ENCODE peak calls at places on chromosomes 12 and 14, in six cellular contexts. One of them, this sample, is unnamed.

GRCh38 chr12:88245905-88246304 is 103.8 kb downstream of the TMTC3 start:
- DNase-seq in germinal center: no peak
- DNase-seq in HS-5: peak; percentile 18
- DNase-seq in NCI-H748 treated with DMSO at 0.1 percent for 48 hours: no peak
- DNase-seq in PC-3: no peak
- DNase-seq in activated CD4-positive, alpha-beta T cell treated with anti-CD3 and anti-CD28 coated beads, Interleukin-2, amount 10 ng/mL, durations not matched to agents 7 days and 5 days: no peak
- DNase-seq in this sample: no peak

GRCh38 chr14:102362545-102363181 is at the start of the genes CINP and TECPR2:
- DNase-seq in germinal center: peak; percentile 92
- DNase-seq in HS-5: peak; percentile 66
- DNase-seq in NCI-H748 treated with DMSO at 0.1 percent for 48 hours: peak; percentile 93
- DNase-seq in PC-3: peak; percentile 96
- DNase-seq in activated CD4-positive, alpha-beta T cell treated with anti-CD3 and anti-CD28 coated beads, Interleukin-2, amount 10 ng/mL, durations not matched to agents 7 days and 5 days: peak; percentile 97
- DNase-seq in this sample: peak; percentile 65

GRCh38 chr12:82124711-82125110 is 233.5 kb downstream of the CCDC59 start:
- DNase-seq in germinal center: no peak
- DNase-seq in HS-5: peak; percentile 75
- DNase-seq in NCI-H748 treated with DMSO at 0.1 percent for 48 hours: no peak
- DNase-seq in PC-3: peak; percentile 2
- DNase-seq in activated CD4-positive, alpha-beta T cell treated with anti-CD3 and anti-CD28 coated beads, Interleukin-2, amount 10 ng/mL, durations not matched to agents 7 days and 5 days: no peak
- DNase-seq in this sample: no peak

GRCh38 chr12:7729683-7730195 is 17.4 kb downstream of the CLEC4C start:
- DNase-seq in germinal center: no peak
- DNase-seq in HS-5: peak; percentile 92
- DNase-seq in NCI-H748 treated with DMSO at 0.1 percent for 48 hours: no peak
- DNase-seq in PC-3: no peak
- DNase-seq in activated CD4-positive, alpha-beta T cell treated with anti-CD3 and anti-CD28 coated beads, Interleukin-2, amount 10 ng/mL, durations not matched to agents 7 days and 5 days: no peak
- DNase-seq in this sample: no peak

GRCh38 chr12:75712223-75712622 is 200.8 kb upstream of the KRR1 start:
- DNase-seq in germinal center: no peak
- DNase-seq in HS-5: no peak
- DNase-seq in NCI-H748 treated with DMSO at 0.1 percent for 48 hours: no peak
- DNase-seq in PC-3: peak; percentile 92
- DNase-seq in activated CD4-positive, alpha-beta T cell treated with anti-CD3 and anti-CD28 coated beads, Interleukin-2, amount 10 ng/mL, durations not matched to agents 7 days and 5 days: no peak
- DNase-seq in this sample: no peak

GRCh38 chr14:104464907-104465306 is 114.7 kb upstream of the C14orf180 start:
- DNase-seq in germinal center: no peak
- DNase-seq in HS-5: no peak
- DNase-seq in NCI-H748 treated with DMSO at 0.1 percent for 48 hours: no peak
- DNase-seq in PC-3: no peak
- DNase-seq in activated CD4-positive, alpha-beta T cell treated with anti-CD3 and anti-CD28 coated beads, Interleukin-2, amount 10 ng/mL, durations not matched to agents 7 days and 5 days: no peak
- DNase-seq in this sample: no peak

GRCh38 chr14:51293149-51293925 is 53.3 kb downstream of the TMX1 start:
- DNase-seq in germinal center: no peak
- DNase-seq in HS-5: no peak
- DNase-seq in NCI-H748 treated with DMSO at 0.1 percent for 48 hours: no peak
- DNase-seq in PC-3: no peak
- DNase-seq in activated CD4-positive, alpha-beta T cell treated with anti-CD3 and anti-CD28 coated beads, Interleukin-2, amount 10 ng/mL, durations not matched to agents 7 days and 5 days: no peak
- DNase-seq in this sample: peak; percentile 53

GRCh38 chr12:1882850-1883470 is 35.5 kb downstream of the CACNA2D4 start:
- DNase-seq in germinal center: no peak
- DNase-seq in HS-5: no peak
- DNase-seq in NCI-H748 treated with DMSO at 0.1 percent for 48 hours: no peak
- DNase-seq in PC-3: no peak
- DNase-seq in activated CD4-positive, alpha-beta T cell treated with anti-CD3 and anti-CD28 coated beads, Interleukin-2, amount 10 ng/mL, durations not matched to agents 7 days and 5 days: no peak
- DNase-seq in this sample: no peak

GRCh38 chr14:99194736-99195135 is 77.3 kb downstream of the BCL11B start:
- DNase-seq in germinal center: no peak
- DNase-seq in HS-5: no peak
- DNase-seq in NCI-H748 treated with DMSO at 0.1 percent for 48 hours: no peak
- DNase-seq in PC-3: no peak
- DNase-seq in activated CD4-positive, alpha-beta T cell treated with anti-CD3 and anti-CD28 coated beads, Interleukin-2, amount 10 ng/mL, durations not matched to agents 7 days and 5 days: no peak
- DNase-seq in this sample: no peak

GRCh38 chr14:44027397-44027796 is 479.7 kb downstream of the FSCB start:
- DNase-seq in germinal center: no peak
- DNase-seq in HS-5: no peak
- DNase-seq in NCI-H748 treated with DMSO at 0.1 percent for 48 hours: no peak
- DNase-seq in PC-3: no peak
- DNase-seq in activated CD4-positive, alpha-beta T cell treated with anti-CD3 and anti-CD28 coated beads, Interleukin-2, amount 10 ng/mL, durations not matched to agents 7 days and 5 days: no peak
- DNase-seq in this sample: no peak

GRCh38 chr12:19030603-19031002 is 98.9 kb upstream of the PLEKHA5 start:
- DNase-seq in germinal center: no peak
- DNase-seq in HS-5: no peak
- DNase-seq in NCI-H748 treated with DMSO at 0.1 percent for 48 hours: no peak
- DNase-seq in PC-3: peak; percentile 44
- DNase-seq in activated CD4-positive, alpha-beta T cell treated with anti-CD3 and anti-CD28 coated beads, Interleukin-2, amount 10 ng/mL, durations not matched to agents 7 days and 5 days: no peak
- DNase-seq in this sample: no peak

GRCh38 chr12:53383258-53383657 is 3.3 kb downstream of the SP1 start:
- DNase-seq in germinal center: no peak
- DNase-seq in HS-5: no peak
- DNase-seq in NCI-H748 treated with DMSO at 0.1 percent for 48 hours: no peak
- DNase-seq in PC-3: peak; percentile 25
- DNase-seq in activated CD4-positive, alpha-beta T cell treated with anti-CD3 and anti-CD28 coated beads, Interleukin-2, amount 10 ng/mL, durations not matched to agents 7 days and 5 days: no peak
- DNase-seq in this sample: no peak

GRCh38 chr12:3256103-3256551 is 178.9 kb downstream of the TSPAN9 start:
- DNase-seq in germinal center: no peak
- DNase-seq in HS-5: no peak
- DNase-seq in NCI-H748 treated with DMSO at 0.1 percent for 48 hours: no peak
- DNase-seq in PC-3: no peak
- DNase-seq in activated CD4-positive, alpha-beta T cell treated with anti-CD3 and anti-CD28 coated beads, Interleukin-2, amount 10 ng/mL, durations not matched to agents 7 days and 5 days: no peak
- DNase-seq in this sample: no peak

GRCh38 chr12:110869035-110869434 is 22.2 kb downstream of the CCDC63 start:
- DNase-seq in germinal center: no peak
- DNase-seq in HS-5: no peak
- DNase-seq in NCI-H748 treated with DMSO at 0.1 percent for 48 hours: no peak
- DNase-seq in PC-3: no peak
- DNase-seq in activated CD4-positive, alpha-beta T cell treated with anti-CD3 and anti-CD28 coated beads, Interleukin-2, amount 10 ng/mL, durations not matched to agents 7 days and 5 days: no peak
- DNase-seq in this sample: no peak

GRCh38 chr12:14588571-14588970 is 20.9 kb upstream of the PLBD1 start:
- DNase-seq in germinal center: no peak
- DNase-seq in HS-5: no peak
- DNase-seq in NCI-H748 treated with DMSO at 0.1 percent for 48 hours: no peak
- DNase-seq in PC-3: no peak
- DNase-seq in activated CD4-positive, alpha-beta T cell treated with anti-CD3 and anti-CD28 coated beads, Interleukin-2, amount 10 ng/mL, durations not matched to agents 7 days and 5 days: no peak
- DNase-seq in this sample: no peak

GRCh38 chr14:59281613-59282012 is 93.1 kb downstream of the DAAM1 start:
- DNase-seq in germinal center: no peak
- DNase-seq in HS-5: peak; percentile 81
- DNase-seq in NCI-H748 treated with DMSO at 0.1 percent for 48 hours: no peak
- DNase-seq in PC-3: peak; percentile 95
- DNase-seq in activated CD4-positive, alpha-beta T cell treated with anti-CD3 and anti-CD28 coated beads, Interleukin-2, amount 10 ng/mL, durations not matched to agents 7 days and 5 days: no peak
- DNase-seq in this sample: peak; percentile 45

GRCh38 chr12:77062846-77063461 is 2.4 kb downstream of the E2F7 start:
- DNase-seq in germinal center: no peak
- DNase-seq in HS-5: no peak
- DNase-seq in NCI-H748 treated with DMSO at 0.1 percent for 48 hours: no peak
- DNase-seq in PC-3: peak; percentile 93
- DNase-seq in activated CD4-positive, alpha-beta T cell treated with anti-CD3 and anti-CD28 coated beads, Interleukin-2, amount 10 ng/mL, durations not matched to agents 7 days and 5 days: no peak
- DNase-seq in this sample: no peak

GRCh38 chr12:108720757-108721514 is 10.4 kb downstream of the CORO1C start:
- DNase-seq in germinal center: no peak
- DNase-seq in HS-5: no peak
- DNase-seq in NCI-H748 treated with DMSO at 0.1 percent for 48 hours: no peak
- DNase-seq in PC-3: peak; percentile 65
- DNase-seq in activated CD4-positive, alpha-beta T cell treated with anti-CD3 and anti-CD28 coated beads, Interleukin-2, amount 10 ng/mL, durations not matched to agents 7 days and 5 days: no peak
- DNase-seq in this sample: no peak

GRCh38 chr14:20609215-20610001 is 18.2 kb upstream of the RNASE12 start:
- DNase-seq in germinal center: peak; percentile 80
- DNase-seq in HS-5: peak; percentile 92
- DNase-seq in NCI-H748 treated with DMSO at 0.1 percent for 48 hours: peak; percentile 90
- DNase-seq in PC-3: peak; percentile 97
- DNase-seq in activated CD4-positive, alpha-beta T cell treated with anti-CD3 and anti-CD28 coated beads, Interleukin-2, amount 10 ng/mL, durations not matched to agents 7 days and 5 days: peak; percentile 68
- DNase-seq in this sample: no peak

GRCh38 chr12:10354502-10354901 is 35.3 kb downstream of the KLRK1 start:
- DNase-seq in germinal center: no peak
- DNase-seq in HS-5: no peak
- DNase-seq in NCI-H748 treated with DMSO at 0.1 percent for 48 hours: no peak
- DNase-seq in PC-3: peak; percentile 46
- DNase-seq in activated CD4-positive, alpha-beta T cell treated with anti-CD3 and anti-CD28 coated beads, Interleukin-2, amount 10 ng/mL, durations not matched to agents 7 days and 5 days: no peak
- DNase-seq in this sample: no peak

GRCh38 chr12:11630046-11630706 is 19.3 kb upstream of the ETV6 start:
- DNase-seq in germinal center: no peak
- DNase-seq in HS-5: no peak
- DNase-seq in NCI-H748 treated with DMSO at 0.1 percent for 48 hours: peak; percentile 4
- DNase-seq in PC-3: no peak
- DNase-seq in activated CD4-positive, alpha-beta T cell treated with anti-CD3 and anti-CD28 coated beads, Interleukin-2, amount 10 ng/mL, durations not matched to agents 7 days and 5 days: no peak
- DNase-seq in this sample: no peak

GRCh38 chr12:92628476-92628875 is 74.3 kb upstream of the PLEKHG7 start:
- DNase-seq in germinal center: no peak
- DNase-seq in HS-5: no peak
- DNase-seq in NCI-H748 treated with DMSO at 0.1 percent for 48 hours: no peak
- DNase-seq in PC-3: no peak
- DNase-seq in activated CD4-positive, alpha-beta T cell treated with anti-CD3 and anti-CD28 coated beads, Interleukin-2, amount 10 ng/mL, durations not matched to agents 7 days and 5 days: no peak
- DNase-seq in this sample: no peak

GRCh38 chr12:102163383-102163782 is 34.2 kb downstream of the PMCH start:
- DNase-seq in germinal center: no peak
- DNase-seq in HS-5: no peak
- DNase-seq in NCI-H748 treated with DMSO at 0.1 percent for 48 hours: no peak
- DNase-seq in PC-3: no peak
- DNase-seq in activated CD4-positive, alpha-beta T cell treated with anti-CD3 and anti-CD28 coated beads, Interleukin-2, amount 10 ng/mL, durations not matched to agents 7 days and 5 days: no peak
- DNase-seq in this sample: no peak

GRCh38 chr12:27651201-27651600 is 45.0 kb upstream of the REP15 start:
- DNase-seq in germinal center: no peak
- DNase-seq in HS-5: no peak
- DNase-seq in NCI-H748 treated with DMSO at 0.1 percent for 48 hours: no peak
- DNase-seq in PC-3: peak; percentile 20
- DNase-seq in activated CD4-positive, alpha-beta T cell treated with anti-CD3 and anti-CD28 coated beads, Interleukin-2, amount 10 ng/mL, durations not matched to agents 7 days and 5 days: no peak
- DNase-seq in this sample: no peak

GRCh38 chr14:51871846-51872245 is 11.4 kb downstream of the GNG2 start:
- DNase-seq in germinal center: no peak
- DNase-seq in HS-5: no peak
- DNase-seq in NCI-H748 treated with DMSO at 0.1 percent for 48 hours: no peak
- DNase-seq in PC-3: no peak
- DNase-seq in activated CD4-positive, alpha-beta T cell treated with anti-CD3 and anti-CD28 coated beads, Interleukin-2, amount 10 ng/mL, durations not matched to agents 7 days and 5 days: no peak
- DNase-seq in this sample: no peak

GRCh38 chr14:52862652-52863338 is 71.4 kb upstream of the GNPNAT1 start:
- DNase-seq in germinal center: no peak
- DNase-seq in HS-5: peak; percentile 30
- DNase-seq in NCI-H748 treated with DMSO at 0.1 percent for 48 hours: no peak
- DNase-seq in PC-3: no peak
- DNase-seq in activated CD4-positive, alpha-beta T cell treated with anti-CD3 and anti-CD28 coated beads, Interleukin-2, amount 10 ng/mL, durations not matched to agents 7 days and 5 days: no peak
- DNase-seq in this sample: no peak

GRCh38 chr14:99260652-99261551 is 11.1 kb downstream of the BCL11B start:
- DNase-seq in germinal center: no peak
- DNase-seq in HS-5: no peak
- DNase-seq in NCI-H748 treated with DMSO at 0.1 percent for 48 hours: no peak
- DNase-seq in PC-3: no peak
- DNase-seq in activated CD4-positive, alpha-beta T cell treated with anti-CD3 and anti-CD28 coated beads, Interleukin-2, amount 10 ng/mL, durations not matched to agents 7 days and 5 days: peak; percentile 82
- DNase-seq in this sample: no peak

GRCh38 chr12:98227162-98227561 is 288.2 kb upstream of the TMPO start:
- DNase-seq in germinal center: no peak
- DNase-seq in HS-5: no peak
- DNase-seq in NCI-H748 treated with DMSO at 0.1 percent for 48 hours: no peak
- DNase-seq in PC-3: no peak
- DNase-seq in activated CD4-positive, alpha-beta T cell treated with anti-CD3 and anti-CD28 coated beads, Interleukin-2, amount 10 ng/mL, durations not matched to agents 7 days and 5 days: no peak
- DNase-seq in this sample: no peak

GRCh38 chr14:103819503-103820307 is 27.7 kb downstream of the PPP1R13B start:
- DNase-seq in germinal center: no peak
- DNase-seq in HS-5: no peak
- DNase-seq in NCI-H748 treated with DMSO at 0.1 percent for 48 hours: no peak
- DNase-seq in PC-3: no peak
- DNase-seq in activated CD4-positive, alpha-beta T cell treated with anti-CD3 and anti-CD28 coated beads, Interleukin-2, amount 10 ng/mL, durations not matched to agents 7 days and 5 days: no peak
- DNase-seq in this sample: no peak

GRCh38 chr14:58100735-58101368 is 51.2 kb downstream of the ARMH4 start:
- DNase-seq in germinal center: no peak
- DNase-seq in HS-5: no peak
- DNase-seq in NCI-H748 treated with DMSO at 0.1 percent for 48 hours: no peak
- DNase-seq in PC-3: peak; percentile 65
- DNase-seq in activated CD4-positive, alpha-beta T cell treated with anti-CD3 and anti-CD28 coated beads, Interleukin-2, amount 10 ng/mL, durations not matched to agents 7 days and 5 days: no peak
- DNase-seq in this sample: no peak

GRCh38 chr12:75692883-75693282 is 181.5 kb upstream of the KRR1 start:
- DNase-seq in germinal center: no peak
- DNase-seq in HS-5: no peak
- DNase-seq in NCI-H748 treated with DMSO at 0.1 percent for 48 hours: no peak
- DNase-seq in PC-3: no peak
- DNase-seq in activated CD4-positive, alpha-beta T cell treated with anti-CD3 and anti-CD28 coated beads, Interleukin-2, amount 10 ng/mL, durations not matched to agents 7 days and 5 days: no peak
- DNase-seq in this sample: no peak

GRCh38 chr12:130704606-130705005 is 11.5 kb downstream of the RIMBP2 start:
- DNase-seq in germinal center: no peak
- DNase-seq in HS-5: no peak
- DNase-seq in NCI-H748 treated with DMSO at 0.1 percent for 48 hours: no peak
- DNase-seq in PC-3: no peak
- DNase-seq in activated CD4-positive, alpha-beta T cell treated with anti-CD3 and anti-CD28 coated beads, Interleukin-2, amount 10 ng/mL, durations not matched to agents 7 days and 5 days: no peak
- DNase-seq in this sample: no peak

GRCh38 chr12:126915309-126915708 is 1351.7 kb upstream of the TMEM132C start:
- DNase-seq in germinal center: no peak
- DNase-seq in HS-5: no peak
- DNase-seq in NCI-H748 treated with DMSO at 0.1 percent for 48 hours: no peak
- DNase-seq in PC-3: no peak
- DNase-seq in activated CD4-positive, alpha-beta T cell treated with anti-CD3 and anti-CD28 coated beads, Interleukin-2, amount 10 ng/mL, durations not matched to agents 7 days and 5 days: no peak
- DNase-seq in this sample: no peak

GRCh38 chr14:32702571-32702970 is 236.1 kb upstream of the NPAS3 start:
- DNase-seq in germinal center: no peak
- DNase-seq in HS-5: no peak
- DNase-seq in NCI-H748 treated with DMSO at 0.1 percent for 48 hours: no peak
- DNase-seq in PC-3: no peak
- DNase-seq in activated CD4-positive, alpha-beta T cell treated with anti-CD3 and anti-CD28 coated beads, Interleukin-2, amount 10 ng/mL, durations not matched to agents 7 days and 5 days: no peak
- DNase-seq in this sample: no peak

GRCh38 chr12:99959549-99960170 is 25.1 kb downstream of the ANKS1B start:
- DNase-seq in germinal center: no peak
- DNase-seq in HS-5: peak; percentile 39
- DNase-seq in NCI-H748 treated with DMSO at 0.1 percent for 48 hours: no peak
- DNase-seq in PC-3: peak; percentile 95
- DNase-seq in activated CD4-positive, alpha-beta T cell treated with anti-CD3 and anti-CD28 coated beads, Interleukin-2, amount 10 ng/mL, durations not matched to agents 7 days and 5 days: no peak
- DNase-seq in this sample: no peak

GRCh38 chr14:90348270-90348669 is 16.5 kb upstream of the NRDE2 start:
- DNase-seq in germinal center: no peak
- DNase-seq in HS-5: no peak
- DNase-seq in NCI-H748 treated with DMSO at 0.1 percent for 48 hours: no peak
- DNase-seq in PC-3: no peak
- DNase-seq in activated CD4-positive, alpha-beta T cell treated with anti-CD3 and anti-CD28 coated beads, Interleukin-2, amount 10 ng/mL, durations not matched to agents 7 days and 5 days: no peak
- DNase-seq in this sample: no peak

GRCh38 chr12:39605501-39605900 is 14.1 kb downstream of the ABCD2 start:
- DNase-seq in germinal center: no peak
- DNase-seq in HS-5: no peak
- DNase-seq in NCI-H748 treated with DMSO at 0.1 percent for 48 hours: no peak
- DNase-seq in PC-3: peak; percentile 38
- DNase-seq in activated CD4-positive, alpha-beta T cell treated with anti-CD3 and anti-CD28 coated beads, Interleukin-2, amount 10 ng/mL, durations not matched to agents 7 days and 5 days: no peak
- DNase-seq in this sample: no peak

This sample was measured in GM04503.